ENCODE peak calls at places on chromosomes 4 and X, in five cellular contexts. One of them, this sample, is unnamed.
A peak's percentile ranks its signal among the peaks of the same experiment; 100 is the strongest.

GRCh38 chr4:7944568-7945220 is 5.0 kb upstream of the AFAP1 start:
- DNase-seq in body of pancreas: no peak
- DNase-seq in iris pigment epithelial cell: peak; percentile 32
- DNase-seq in memory B cell: no peak
- DNase-seq in glomerular endothelial cell: no peak
- DNase-seq in this sample: no peak

GRCh38 chrX:47523297-47523696 is 37.7 kb upstream of the ARAF start:
- DNase-seq in body of pancreas: peak; percentile 78
- DNase-seq in iris pigment epithelial cell: peak; percentile 61
- DNase-seq in memory B cell: peak; percentile 83
- DNase-seq in glomerular endothelial cell: no peak
- DNase-seq in this sample: peak; percentile 62

GRCh38 chr4:150852237-150852636 is 162.8 kb downstream of the LRBA start:
- DNase-seq in body of pancreas: no peak
- DNase-seq in iris pigment epithelial cell: no peak
- DNase-seq in memory B cell: no peak
- DNase-seq in glomerular endothelial cell: no peak
- DNase-seq in this sample: no peak

GRCh38 chrX:88584283-88584682 is 162.7 kb upstream of the CPXCR1 start:
- DNase-seq in body of pancreas: no peak
- DNase-seq in iris pigment epithelial cell: no peak
- DNase-seq in memory B cell: no peak
- DNase-seq in glomerular endothelial cell: no peak
- DNase-seq in this sample: no peak

GRCh38 chr4:55723403-55723802 is 87.3 kb upstream of the NMU start:
- DNase-seq in body of pancreas: no peak
- DNase-seq in iris pigment epithelial cell: no peak
- DNase-seq in memory B cell: no peak
- DNase-seq in glomerular endothelial cell: no peak
- DNase-seq in this sample: no peak

GRCh38 chrX:153365670-153366069 is 31.7 kb downstream of the ZNF275 start:
- DNase-seq in body of pancreas: no peak
- DNase-seq in iris pigment epithelial cell: no peak
- DNase-seq in memory B cell: no peak
- DNase-seq in glomerular endothelial cell: no peak
- DNase-seq in this sample: no peak

GRCh38 chr4:12421364-12421763 is 992.7 kb upstream of the HS3ST1 start:
- DNase-seq in body of pancreas: no peak
- DNase-seq in iris pigment epithelial cell: no peak
- DNase-seq in memory B cell: no peak
- DNase-seq in glomerular endothelial cell: no peak
- DNase-seq in this sample: no peak

GRCh38 chr4:150070464-150071170 is 7.6 kb upstream of the DCLK2 start:
- DNase-seq in body of pancreas: no peak
- DNase-seq in iris pigment epithelial cell: no peak
- DNase-seq in memory B cell: no peak
- DNase-seq in glomerular endothelial cell: no peak
- DNase-seq in this sample: peak; percentile 77

GRCh38 chr4:154137320-154137905 is 348.5 kb upstream of the SFRP2 start:
- DNase-seq in body of pancreas: no peak
- DNase-seq in iris pigment epithelial cell: no peak
- DNase-seq in memory B cell: no peak
- DNase-seq in glomerular endothelial cell: no peak
- DNase-seq in this sample: no peak

GRCh38 chr4:68451246-68452211 is 4.3 kb downstream of the TMPRSS11E start:
- DNase-seq in body of pancreas: no peak
- DNase-seq in iris pigment epithelial cell: peak; percentile 21
- DNase-seq in memory B cell: no peak
- DNase-seq in glomerular endothelial cell: no peak
- DNase-seq in this sample: no peak

GRCh38 chr4:53189011-53189410 is 176.8 kb downstream of the SCFD2 start:
- DNase-seq in body of pancreas: no peak
- DNase-seq in iris pigment epithelial cell: peak; percentile 79
- DNase-seq in memory B cell: no peak
- DNase-seq in glomerular endothelial cell: no peak
- DNase-seq in this sample: peak; percentile 68

GRCh38 chr4:39357002-39357401 is 9.2 kb downstream of the RFC1 start:
- DNase-seq in body of pancreas: no peak
- DNase-seq in iris pigment epithelial cell: no peak
- DNase-seq in memory B cell: no peak
- DNase-seq in glomerular endothelial cell: no peak
- DNase-seq in this sample: no peak

GRCh38 chrX:47649302-47649701 is 1.1 kb downstream of the ELK1 start:
- DNase-seq in body of pancreas: no peak
- DNase-seq in iris pigment epithelial cell: peak; percentile 16
- DNase-seq in memory B cell: no peak
- DNase-seq in glomerular endothelial cell: no peak
- DNase-seq in this sample: no peak

GRCh38 chr4:88792268-88792781 is 94.7 kb upstream of the NAP1L5 start:
- DNase-seq in body of pancreas: no peak
- DNase-seq in iris pigment epithelial cell: peak; percentile 95
- DNase-seq in memory B cell: no peak
- DNase-seq in glomerular endothelial cell: no peak
- DNase-seq in this sample: peak; percentile 79

GRCh38 chrX:151860827-151861226 is 51.9 kb upstream of the MAGEA4 start:
- DNase-seq in body of pancreas: no peak
- DNase-seq in iris pigment epithelial cell: no peak
- DNase-seq in memory B cell: no peak
- DNase-seq in glomerular endothelial cell: no peak
- DNase-seq in this sample: no peak

GRCh38 chr4:25552580-25553271 is 102.9 kb upstream of the SLC34A2 start:
- DNase-seq in body of pancreas: peak; percentile 81
- DNase-seq in iris pigment epithelial cell: no peak
- DNase-seq in memory B cell: no peak
- DNase-seq in glomerular endothelial cell: no peak
- DNase-seq in this sample: no peak

GRCh38 chrX:42289492-42290385 is 366.4 kb upstream of the CASK start:
- DNase-seq in body of pancreas: no peak
- DNase-seq in iris pigment epithelial cell: no peak
- DNase-seq in memory B cell: no peak
- DNase-seq in glomerular endothelial cell: no peak
- DNase-seq in this sample: no peak

GRCh38 chr4:124483043-124483906 is 229.3 kb downstream of the ANKRD50 start:
- DNase-seq in body of pancreas: no peak
- DNase-seq in iris pigment epithelial cell: no peak
- DNase-seq in memory B cell: no peak
- DNase-seq in glomerular endothelial cell: no peak
- DNase-seq in this sample: peak; percentile 11

GRCh38 chr4:75547647-75548387 is 8.0 kb upstream of the ODAPH start:
- DNase-seq in body of pancreas: peak; percentile 42
- DNase-seq in iris pigment epithelial cell: peak; percentile 46
- DNase-seq in memory B cell: no peak
- DNase-seq in glomerular endothelial cell: no peak
- DNase-seq in this sample: peak; percentile 3

GRCh38 chr4:5810151-5810550 is 82.7 kb downstream of the CRMP1 start:
- DNase-seq in body of pancreas: no peak
- DNase-seq in iris pigment epithelial cell: no peak
- DNase-seq in memory B cell: no peak
- DNase-seq in glomerular endothelial cell: no peak
- DNase-seq in this sample: no peak

GRCh38 chrX:135086197-135086854 is 34.0 kb downstream of the ETDB start:
- DNase-seq in body of pancreas: peak; percentile 59
- DNase-seq in iris pigment epithelial cell: peak; percentile 66
- DNase-seq in memory B cell: no peak
- DNase-seq in glomerular endothelial cell: peak; percentile 29
- DNase-seq in this sample: peak; percentile 45

GRCh38 chr4:70841951-70842350 is 2.3 kb upstream of the GRSF1 start:
- DNase-seq in body of pancreas: no peak
- DNase-seq in iris pigment epithelial cell: no peak
- DNase-seq in memory B cell: no peak
- DNase-seq in glomerular endothelial cell: no peak
- DNase-seq in this sample: no peak

GRCh38 chr4:126839066-126839465 is 793.7 kb upstream of the INTU start:
- DNase-seq in body of pancreas: no peak
- DNase-seq in iris pigment epithelial cell: peak; percentile 14
- DNase-seq in memory B cell: no peak
- DNase-seq in glomerular endothelial cell: no peak
- DNase-seq in this sample: no peak

GRCh38 chrX:31580726-31581125 is 508.9 kb upstream of the FTHL17 start:
- DNase-seq in body of pancreas: no peak
- DNase-seq in iris pigment epithelial cell: peak; percentile 67
- DNase-seq in memory B cell: no peak
- DNase-seq in glomerular endothelial cell: no peak
- DNase-seq in this sample: peak; percentile 7

GRCh38 chrX:17851854-17852253 is 9.2 kb downstream of the RAI2 start:
- DNase-seq in body of pancreas: no peak
- DNase-seq in iris pigment epithelial cell: no peak
- DNase-seq in memory B cell: no peak
- DNase-seq in glomerular endothelial cell: no peak
- DNase-seq in this sample: no peak

GRCh38 chrX:12950851-12951589 is 23.9 kb upstream of the TMSB4X start:
- DNase-seq in body of pancreas: no peak
- DNase-seq in iris pigment epithelial cell: no peak
- DNase-seq in memory B cell: peak; percentile 51
- DNase-seq in glomerular endothelial cell: no peak
- DNase-seq in this sample: no peak

GRCh38 chr4:26238782-26239647 is 81.8 kb upstream of the RBPJ start:
- DNase-seq in body of pancreas: peak; percentile 22
- DNase-seq in iris pigment epithelial cell: peak; percentile 87
- DNase-seq in memory B cell: no peak
- DNase-seq in glomerular endothelial cell: no peak
- DNase-seq in this sample: peak; percentile 67

GRCh38 chr4:55372259-55372658 is 23.5 kb upstream of the TMEM165 start:
- DNase-seq in body of pancreas: no peak
- DNase-seq in iris pigment epithelial cell: peak; percentile 49
- DNase-seq in memory B cell: no peak
- DNase-seq in glomerular endothelial cell: no peak
- DNase-seq in this sample: peak; percentile 97

GRCh38 chr4:6229671-6230501 is 29.5 kb upstream of the JAKMIP1 start:
- DNase-seq in body of pancreas: no peak
- DNase-seq in iris pigment epithelial cell: no peak
- DNase-seq in memory B cell: no peak
- DNase-seq in glomerular endothelial cell: no peak
- DNase-seq in this sample: no peak

GRCh38 chr4:156961241-156962068 is 10.1 kb downstream of the PDGFC start:
- DNase-seq in body of pancreas: no peak
- DNase-seq in iris pigment epithelial cell: no peak
- DNase-seq in memory B cell: no peak
- DNase-seq in glomerular endothelial cell: no peak
- DNase-seq in this sample: no peak

GRCh38 chr4:108367751-108368150 is 199.0 kb upstream of the LEF1 start:
- DNase-seq in body of pancreas: no peak
- DNase-seq in iris pigment epithelial cell: no peak
- DNase-seq in memory B cell: no peak
- DNase-seq in glomerular endothelial cell: no peak
- DNase-seq in this sample: no peak

GRCh38 chr4:70945452-70946055 is 43.4 kb downstream of the MOB1B start:
- DNase-seq in body of pancreas: no peak
- DNase-seq in iris pigment epithelial cell: peak; percentile 57
- DNase-seq in memory B cell: no peak
- DNase-seq in glomerular endothelial cell: no peak
- DNase-seq in this sample: peak; percentile 18

GRCh38 chr4:128525387-128525786 is 237.8 kb upstream of the PGRMC2 start:
- DNase-seq in body of pancreas: no peak
- DNase-seq in iris pigment epithelial cell: peak; percentile 52
- DNase-seq in memory B cell: no peak
- DNase-seq in glomerular endothelial cell: no peak
- DNase-seq in this sample: no peak

GRCh38 chr4:26489101-26489669 is 1.1 kb downstream of the CCKAR start:
- DNase-seq in body of pancreas: no peak
- DNase-seq in iris pigment epithelial cell: no peak
- DNase-seq in memory B cell: no peak
- DNase-seq in glomerular endothelial cell: no peak
- DNase-seq in this sample: no peak

GRCh38 chr4:124631760-124632159 is 80.8 kb downstream of the ANKRD50 start:
- DNase-seq in body of pancreas: peak; percentile 85
- DNase-seq in iris pigment epithelial cell: peak; percentile 99
- DNase-seq in memory B cell: no peak
- DNase-seq in glomerular endothelial cell: peak; percentile 99
- DNase-seq in this sample: peak; percentile 98

GRCh38 chr4:25213327-25213979 is 20.4 kb upstream of the PI4K2B start:
- DNase-seq in body of pancreas: no peak
- DNase-seq in iris pigment epithelial cell: no peak
- DNase-seq in memory B cell: no peak
- DNase-seq in glomerular endothelial cell: no peak
- DNase-seq in this sample: no peak

GRCh38 chr4:22417408-22417807 is 98.5 kb downstream of the ADGRA3 start:
- DNase-seq in body of pancreas: no peak
- DNase-seq in iris pigment epithelial cell: peak; percentile 38
- DNase-seq in memory B cell: no peak
- DNase-seq in glomerular endothelial cell: no peak
- DNase-seq in this sample: peak; percentile 8